ENCODE peak calls at places on chromosome 11, in nine cellular contexts. T is tibial nerve; F is HFF-Myc; Y is GM06990; Z is heart right ventricle; X is stomach; D is CD8-positive, alpha-beta T cell; V is coronary artery; P is fibroblast of pulmonary artery. Q is an unnamed sample.

GRCh38 chr11:113896156-113896879 is 8.3 kb upstream of the HTR3B start:
- DNase-seq in T (no peak), F (no peak), Y (no peak), Z (no peak), X (peak; percentile 37), D (peak; percentile 28), V (no peak), P (peak; percentile 53), Q (peak; percentile 40)

GRCh38 chr11:132211479-132211878 is 841.1 kb downstream of the NTM start:
- DNase-seq in T (no peak), F (no peak), Y (no peak), Z (no peak), X (no peak), D (no peak), V (no peak), P (no peak), Q (no peak)

GRCh38 chr11:2126520-2127085 is 12.6 kb downstream of the IGF2 start:
- DNase-seq in T (no peak), F (no peak), Y (no peak), Z (no peak), X (no peak), D (no peak), V (no peak), P (no peak), Q (no peak)

GRCh38 chr11:47331454-47332302 is 20.8 kb downstream of the MYBPC3 start:
- DNase-seq in T (no peak), F (no peak), Y (no peak), Z (no peak), X (peak; percentile 77), D (no peak), V (peak; percentile 62), P (no peak), Q (no peak)

GRCh38 chr11:110059706-110060430 is 33.3 kb upstream of the ZC3H12C start:
- DNase-seq in T (no peak), F (no peak), Y (no peak), Z (no peak), X (no peak), D (no peak), V (no peak), P (peak; percentile 40), Q (no peak)

GRCh38 chr11:416757-417621 is 2.2 kb upstream of the SIGIRR start:
- DNase-seq in T (no peak), F (no peak), Y (no peak), Z (peak; percentile 62), X (peak; percentile 82), D (peak; percentile 50), V (no peak), P (peak; percentile 14), Q (no peak)

GRCh38 chr11:114605370-114605769 is 9.8 kb upstream of the NXPE4 start:
- DNase-seq in T (no peak), F (no peak), Y (no peak), Z (no peak), X (no peak), D (no peak), V (no peak), P (no peak), Q (no peak)

GRCh38 chr11:132848336-132848735 is 684.0 kb downstream of the OPCML start:
- DNase-seq in T (no peak), F (no peak), Y (no peak), Z (no peak), X (no peak), D (no peak), V (no peak), P (peak; percentile 19), Q (no peak)

GRCh38 chr11:5364214-5364613 is 12.9 kb downstream of the OR51B6 start:
- DNase-seq in T (no peak), F (no peak), Y (no peak), Z (no peak), X (no peak), D (no peak), V (no peak), P (peak; percentile 73), Q (peak; percentile 73)

GRCh38 chr11:18907391-18907790 is 31.8 kb downstream of the MRGPRX1 start:
- DNase-seq in T (no peak), F (no peak), Y (no peak), Z (no peak), X (no peak), D (no peak), V (no peak), P (no peak), Q (peak; percentile 2)

GRCh38 chr11:86155210-86155844 is 86.4 kb upstream of the PICALM start:
- DNase-seq in T (no peak), F (no peak), Y (no peak), Z (no peak), X (no peak), D (no peak), V (no peak), P (no peak), Q (no peak)

GRCh38 chr11:38710262-38710661 is 2112.2 kb upstream of the RAG2 start:
- DNase-seq in T (no peak), F (no peak), Y (no peak), Z (no peak), X (no peak), D (no peak), V (no peak), P (no peak), Q (no peak)

GRCh38 chr11:130471731-130472433 is 23.4 kb downstream of the ADAMTS15 start:
- DNase-seq in T (no peak), F (no peak), Y (no peak), Z (no peak), X (no peak), D (no peak), V (no peak), P (no peak), Q (no peak)

GRCh38 chr11:68939583-68940555 is 36.2 kb downstream of the IGHMBP2 start:
- DNase-seq in T (no peak), F (no peak), Y (no peak), Z (no peak), X (no peak), D (no peak), V (no peak), P (no peak), Q (no peak)

GRCh38 chr11:64921384-64921783 is 3.1 kb upstream of the PPP2R5B start:
- DNase-seq in T (no peak), F (no peak), Y (no peak), Z (no peak), X (no peak), D (no peak), V (no peak), P (no peak), Q (no peak)

DNA sequence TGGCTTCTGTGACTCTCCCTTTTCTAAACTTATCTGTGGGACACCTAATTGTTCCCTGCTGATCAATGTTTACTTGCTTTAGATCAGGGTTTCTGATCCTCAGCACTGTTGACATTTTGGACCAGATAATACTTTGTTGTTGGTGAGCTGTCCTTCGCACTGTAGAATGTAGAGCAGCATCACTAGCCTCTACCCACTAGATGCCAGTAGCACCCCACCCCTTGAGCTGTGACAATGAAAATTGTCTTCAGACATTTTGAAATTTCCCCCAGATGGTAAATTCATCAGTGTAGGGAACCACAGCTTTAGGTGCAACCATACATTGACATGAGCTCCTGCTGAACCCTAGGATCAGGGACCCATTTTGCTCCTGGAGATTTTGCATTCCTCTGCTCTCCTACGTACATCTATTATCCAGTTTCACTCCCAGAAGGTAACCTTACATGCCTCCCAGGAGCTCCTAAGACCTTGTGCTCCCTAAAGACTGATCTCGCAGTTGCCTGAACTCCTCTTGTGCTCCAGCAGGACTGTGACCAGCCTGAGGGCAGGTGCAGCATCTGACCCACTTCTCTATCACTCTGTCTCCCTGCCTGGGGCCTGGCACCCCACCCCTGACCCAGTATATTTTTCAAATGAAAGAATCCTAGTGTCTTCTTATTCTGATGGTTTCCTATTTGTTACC is 107.8 kb downstream of the FAR1 start:
- DNase-seq in T (no peak), F (no peak), Y (no peak), Z (no peak), X (no peak), D (peak; percentile 49), V (no peak), P (peak; percentile 6), Q (no peak)
- TF ChIP-seq CTCF in T (no peak), F (peak; percentile 7), Y (peak; percentile 16), Z (no peak), X (no peak), D (peak; percentile 58), V (no peak), P (peak; percentile 22), Q (peak; percentile 23)

GRCh38 chr11:117986981-117987495 is 844 bp downstream of the IL10RA start:
- DNase-seq in T (no peak), F (no peak), Y (peak; percentile 64), Z (no peak), X (no peak), D (peak; percentile 63), V (no peak), P (no peak), Q (peak; percentile 29)

GRCh38 chr11:117992620-117993019 is 6.4 kb downstream of the IL10RA start:
- DNase-seq in T (no peak), F (no peak), Y (no peak), Z (no peak), X (no peak), D (no peak), V (no peak), P (no peak), Q (no peak)

GRCh38 chr11:117992136-117992535 is 5.9 kb downstream of the IL10RA start:
- DNase-seq in T (no peak), F (no peak), Y (no peak), Z (no peak), X (no peak), D (no peak), V (no peak), P (no peak), Q (no peak)

GRCh38 chr11:117985953-117986887 is at the start of gene IL10RA:
- DNase-seq in T (peak; percentile 39), F (no peak), Y (peak; percentile 95), Z (peak; percentile 88), X (peak; percentile 84), D (peak; percentile 83), V (peak; percentile 85), P (peak; percentile 33), Q (peak; percentile 43)

GRCh38 chr11:117989351-117990102 is 3.3 kb downstream of the IL10RA start:
- DNase-seq in T (no peak), F (no peak), Y (no peak), Z (no peak), X (no peak), D (no peak), V (no peak), P (no peak), Q (no peak)
- H3K4me3 ChIP-seq in T (peak overlapping the region; percentile 50), F (no peak overlapping the region), Y (no peak overlapping the region), Z (no peak overlapping the region), X (peak overlapping the region; percentile 55), D (peak overlapping the region; percentile 81), V (peak overlapping the region; percentile 73), P (no peak overlapping the region), Q (no peak overlapping the region)

DNA sequence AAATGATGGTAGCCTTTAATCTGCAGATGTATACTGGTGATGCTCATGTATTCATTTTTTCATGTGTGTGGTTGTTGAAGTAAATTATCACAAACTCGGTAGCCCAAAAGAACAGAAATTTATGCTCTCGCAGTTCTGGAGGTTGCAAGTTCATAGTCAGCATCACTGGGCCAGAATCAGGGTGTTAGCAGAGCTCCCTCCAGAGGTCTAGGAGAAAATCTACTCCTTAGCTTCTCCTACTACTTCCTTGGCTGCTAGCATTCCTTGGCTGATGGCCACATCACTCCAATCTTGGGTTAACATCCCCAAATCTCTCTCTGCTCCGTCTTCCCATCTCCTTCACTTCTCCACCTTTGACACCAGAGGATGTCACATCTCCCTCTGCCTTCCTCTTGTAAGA is 45.3 kb upstream of the GALNT18 start:
- DNase-seq in T (no peak), F (peak; percentile 2), Y (no peak), Z (no peak), X (no peak), D (no peak), V (no peak), P (no peak), Q (peak; percentile 38)
- TF ChIP-seq CTCF in T (no peak), F (peak; percentile 17), Y (peak; percentile 29), Z (no peak), X (no peak), D (no peak), V (no peak), P (no peak), Q (peak; percentile 37)

GRCh38 chr11:59756845-59757244 is 1.7 kb downstream of the STX3 start:
- DNase-seq in T (no peak), F (no peak), Y (no peak), Z (no peak), X (peak; percentile 60), D (no peak), V (no peak), P (peak; percentile 21), Q (peak; percentile 33)
- H3K4me3 ChIP-seq in T (no peak overlapping the region), F (peak overlapping the region; percentile 72), Y (no peak overlapping the region), Z (peak overlapping the region; percentile 89), X (peak overlapping the region; percentile 86), D (no peak overlapping the region), V (peak overlapping the region; percentile 79), P (peak overlapping the region; percentile 87), Q (no peak overlapping the region)